ENCODE peak calls at places on chromosomes 2 and 18, in six cellular contexts. V is IMR-90, X is H9, K is neuronal stem cell, P is mesenchymal stem cell, M is H1. F is an unnamed sample.

GRCh38 chr2:113131343-113131933 is 4.0 kb downstream of the IL1RN start:
- DNase-seq in V (no peak), X (no peak), K (no peak), P (no peak), M (no peak), F (no peak)

GRCh38 chr2:223247136-223247535 is 195.1 kb downstream of the KCNE4 start:
- DNase-seq in V (peak), X (no peak), K (no peak), P (peak), M (no peak), F (peak)

GRCh38 chr2:1544478-1545069 is 131.3 kb downstream of the TPO start:
- DNase-seq in V (peak), X (no peak), K (no peak), P (peak), M (no peak), F (peak)

GRCh38 chr2:10006248-10007147 is 36.9 kb upstream of the KLF11 start:
- DNase-seq in V (no peak), X (no peak), K (no peak), P (no peak), M (no peak), F (peak)

GRCh38 chr2:215699698-215700407 is 264.0 kb upstream of the FN1 start:
- DNase-seq in V (no peak), X (no peak), K (no peak), P (no peak), M (no peak), F (no peak)

GRCh38 chr2:206230060-206230890 is 44.2 kb upstream of the ZDBF2 start:
- DNase-seq in V (no peak), X (peak), K (peak), P (no peak), M (no peak), F (no peak)

GRCh38 chr2:3242747-3243369 is 134.8 kb downstream of the EIPR1 start:
- DNase-seq in V (peak), X (no peak), K (no peak), P (no peak), M (no peak), F (no peak)

GRCh38 chr2:156657809-156658208 is 221.6 kb downstream of the GPD2 start:
- DNase-seq in V (no peak), X (no peak), K (no peak), P (peak), M (no peak), F (no peak)

GRCh38 chr2:28469304-28469703 is 26.6 kb upstream of the PLB1 start:
- DNase-seq in V (peak), X (no peak), K (no peak), P (no peak), M (no peak), F (no peak)

GRCh38 chr2:232249096-232249495 is 129.5 kb upstream of the ALPP start:
- DNase-seq in V (no peak), X (no peak), K (no peak), P (no peak), M (no peak), F (no peak)

GRCh38 chr2:232260075-232260474 is 118.5 kb upstream of the ALPP start:
- DNase-seq in V (peak), X (no peak), K (no peak), P (peak), M (no peak), F (peak)

DNA sequence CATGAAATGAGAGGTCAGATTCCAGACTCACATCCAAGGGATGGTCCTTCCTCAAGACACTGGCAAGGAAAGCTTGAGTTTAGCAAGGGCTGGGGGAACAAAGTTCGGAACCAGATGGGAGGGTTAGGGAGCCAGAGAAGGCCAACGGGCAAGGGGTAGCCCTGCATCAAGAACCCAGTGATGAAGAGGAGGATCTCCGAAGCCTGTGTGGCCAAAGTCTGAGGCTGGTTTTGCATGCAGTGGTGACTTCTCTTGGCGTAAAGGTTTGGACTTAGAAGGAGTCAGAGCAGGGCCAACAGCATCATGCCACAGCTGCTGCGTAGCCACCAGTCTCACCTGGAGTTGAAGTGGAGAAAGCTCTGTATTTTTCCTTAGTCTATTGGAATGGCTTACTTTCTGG is 123.5 kb upstream of the ALPP start:
- DNase-seq in V (no peak), X (no peak), K (no peak), P (no peak), M (no peak), F (no peak)
- H2BK5ac ChIP-seq in V (no peak), X (no peak), K (no peak), P (no peak), M (no peak), F (no peak)

DNA sequence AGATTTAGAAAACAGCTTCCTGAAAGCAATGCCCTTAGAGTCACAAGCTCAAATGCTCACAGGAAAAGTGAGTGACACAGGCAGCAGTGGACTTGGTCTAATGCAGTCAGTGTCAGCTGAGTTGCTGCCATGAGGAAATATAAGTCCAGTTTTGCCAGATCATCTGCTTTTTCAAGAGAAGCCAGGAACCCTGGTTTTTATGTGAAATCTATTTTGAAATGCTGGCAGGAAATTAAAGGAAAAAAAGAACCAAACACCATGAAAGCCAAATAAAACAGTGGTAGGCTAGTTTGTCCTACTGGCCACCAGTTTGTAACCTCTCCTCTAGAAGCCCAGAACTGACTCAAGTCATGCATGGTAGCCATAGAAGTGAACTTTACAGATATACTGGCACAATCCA is 109.2 kb downstream of the THADA start:
- DNase-seq in V (no peak), X (no peak), K (no peak), P (no peak), M (no peak), F (no peak)
- H3K14ac ChIP-seq in V (no peak), X (no peak), K (no peak), P (no peak), M (no peak), F (no peak)

DNA sequence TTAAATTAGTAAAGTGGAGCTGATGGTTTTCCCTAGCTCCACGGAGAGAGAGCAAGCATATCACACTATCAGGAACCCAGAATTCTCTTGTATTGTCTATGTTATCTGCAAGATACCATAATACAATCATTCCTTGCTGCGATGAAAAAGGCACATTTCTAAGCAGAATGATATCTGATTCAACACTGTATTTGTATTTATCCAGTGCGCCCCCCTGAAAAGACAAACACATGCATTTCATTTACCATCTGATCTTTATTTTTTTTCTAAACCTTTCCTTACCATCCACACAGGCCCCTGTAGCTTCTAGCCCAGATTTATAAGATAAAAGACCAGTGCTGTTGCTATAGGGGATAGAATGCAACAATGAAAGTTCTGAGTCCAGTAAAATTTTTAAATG is 420.6 kb downstream of the TDRD15 start:
- DNase-seq in V (no peak), X (no peak), K (no peak), P (no peak), M (no peak), F (no peak)
- H3K27ac ChIP-seq in V (no peak), X (no peak), K (no peak), P (no peak), M (no peak), F (no peak)

DNA sequence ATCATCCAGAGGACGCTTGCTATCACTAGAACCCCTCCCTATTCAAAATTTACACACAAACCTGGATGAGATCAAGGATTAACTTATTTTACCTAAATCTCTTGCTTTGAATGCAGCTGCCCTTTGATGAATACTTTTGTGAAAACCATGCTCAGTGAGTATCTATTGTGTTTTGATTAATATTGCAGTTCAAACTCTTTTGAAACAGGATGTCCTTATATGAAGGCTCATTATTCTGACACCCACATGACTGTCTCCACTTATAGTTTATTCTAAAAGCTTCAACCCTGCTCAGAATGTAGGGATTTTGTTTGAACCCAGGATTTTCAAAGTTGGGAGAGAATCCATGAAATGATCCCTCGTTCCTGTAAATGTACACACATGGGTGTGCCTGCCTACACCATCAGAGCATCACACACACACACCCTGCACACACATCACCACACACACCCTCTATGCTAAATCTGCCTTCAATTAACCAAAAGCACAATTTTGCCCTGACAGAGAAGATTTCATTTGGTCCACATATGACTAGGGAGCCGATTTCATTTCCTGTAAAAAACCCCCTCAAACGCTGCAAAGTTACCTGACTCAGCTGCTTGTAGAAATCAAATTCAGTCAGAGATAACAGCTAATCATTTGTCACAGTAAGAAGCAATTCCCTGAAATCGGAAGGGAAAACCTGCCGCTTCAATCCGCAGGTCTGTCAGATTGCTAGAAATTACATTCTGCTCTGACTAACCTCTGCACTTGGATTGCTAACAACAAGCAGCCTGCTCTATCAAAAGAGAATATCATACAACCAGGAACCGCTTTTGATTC is 65.2 kb downstream of the ZEB2 start:
- DNase-seq in V (peak), X (no peak), K (no peak), P (no peak), M (no peak), F (peak)
- H2BK5ac ChIP-seq in V (peak), X (no peak), K (no peak), P (no peak), M (no peak), F (no peak)

DNA sequence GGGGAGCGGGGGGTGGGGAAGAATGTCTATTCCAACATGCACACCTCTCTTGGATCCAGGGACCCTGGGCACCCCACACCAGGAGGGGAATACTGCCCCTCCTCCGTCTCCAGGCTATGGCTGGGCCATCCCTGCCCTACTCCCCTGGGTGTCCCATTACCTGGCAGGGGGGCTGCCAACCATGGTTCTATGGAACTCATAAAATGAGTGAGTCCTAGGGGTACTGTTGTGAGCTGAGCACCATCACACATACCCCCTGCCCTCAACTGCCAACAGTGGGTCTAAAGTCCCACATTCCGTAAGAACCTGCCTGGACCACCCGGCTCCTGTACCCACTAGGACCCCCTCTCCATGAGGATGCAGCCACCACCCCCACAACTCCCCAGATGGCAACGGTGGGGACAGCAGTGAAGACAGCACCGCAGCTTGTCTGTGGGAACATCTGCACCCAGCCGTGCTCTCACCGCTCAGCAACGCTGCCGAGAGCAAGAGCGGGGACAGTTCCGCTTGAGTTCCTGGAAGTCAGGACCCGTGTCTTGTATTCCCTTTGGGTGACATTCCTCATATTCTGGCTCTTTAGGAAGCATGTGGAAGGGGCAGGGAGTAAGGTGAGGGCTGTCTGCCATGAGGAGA is 41.5 kb downstream of the BIN1 start:
- DNase-seq in V (no peak), X (no peak), K (no peak), P (no peak), M (no peak), F (no peak)
- H3K14ac ChIP-seq in V (peak), X (no peak), K (peak), P (peak), M (no peak), F (no peak)

GRCh38 chr18:45014047-45014501 is 333.4 kb downstream of the SETBP1 start:
- DNase-seq in V (peak), X (peak), K (peak), P (peak), M (no peak), F (peak)
- H3K27ac ChIP-seq in V (peak), X (no peak), K (no peak), P (peak), M (no peak), F (peak)

DNA sequence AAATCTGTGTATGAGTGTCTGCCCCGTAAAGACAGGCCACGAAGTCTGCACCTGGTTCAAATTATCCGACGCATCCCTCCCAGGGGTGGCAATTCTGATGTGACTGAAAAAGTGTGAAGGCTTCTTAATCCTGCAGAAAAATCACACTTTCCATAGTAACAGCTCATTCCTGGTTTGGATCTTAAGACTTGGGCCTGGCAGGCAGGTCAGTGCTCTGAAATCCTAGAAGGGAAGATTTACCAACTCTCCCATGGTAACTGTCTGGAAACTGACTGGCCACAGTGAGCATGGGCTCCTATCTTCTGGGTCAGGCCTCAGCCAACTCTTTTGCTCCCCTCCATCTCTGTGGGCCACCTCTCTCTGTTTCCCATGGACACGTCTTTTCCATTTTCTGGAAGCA is 86.8 kb downstream of the ACAA2 start:
- DNase-seq in V (peak), X (no peak), K (no peak), P (no peak), M (no peak), F (no peak)
- H2BK5ac ChIP-seq in V (peak), X (peak), K (no peak), P (peak), M (peak), F (peak)

DNA sequence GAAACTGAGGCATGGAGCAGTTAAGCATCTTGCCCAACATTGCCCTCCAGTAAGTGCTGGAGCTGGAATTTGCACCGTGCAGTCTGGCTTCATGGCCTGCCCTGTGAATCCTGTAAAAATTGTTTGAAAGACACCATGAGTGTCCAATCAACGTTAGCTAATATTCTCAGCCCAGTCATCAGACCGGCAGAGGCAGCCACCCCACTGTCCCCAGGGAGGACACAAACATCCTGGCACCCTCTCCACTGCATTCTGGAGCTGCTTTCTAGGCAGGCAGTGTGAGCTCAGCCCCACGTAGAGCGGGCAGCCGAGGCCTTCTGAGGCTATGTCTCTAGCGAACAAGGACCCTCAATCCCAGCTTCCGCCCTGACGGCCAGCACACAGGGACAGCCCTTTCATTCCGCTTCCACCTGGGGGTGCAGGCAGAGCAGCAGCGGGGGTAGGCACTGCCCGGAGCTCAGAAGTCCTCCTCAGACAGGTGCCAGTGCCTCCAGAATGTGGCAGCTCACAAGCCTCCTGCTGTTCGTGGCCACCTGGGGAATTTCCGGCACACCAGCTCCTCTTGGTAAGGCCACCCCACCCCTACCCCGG is 1.3 kb downstream of the PROC start:
- DNase-seq in V (no peak), X (no peak), K (no peak), P (no peak), M (no peak), F (no peak)
- H3K14ac ChIP-seq in V (no peak), X (no peak), K (no peak), P (peak), M (no peak), F (no peak)

F was measured in trophoblast cell.